ENCODE peak calls at places on chromosomes 6 and 20, in seven cellular contexts. One of them, this sample, is unnamed.
A peak's percentile ranks its signal among the peaks of the same experiment; 100 is the strongest.

GRCh38 chr6:90295854-90296345 is 743 bp downstream of the BACH2 start:
- DNase-seq in amniotic epithelial cell: peak; percentile 68
- DNase-seq in DMS79 treated with DMSO at 0.1 percent for 48 hours: peak; percentile 44
- DNase-seq in NCI-H1417 treated with DMSO at 0.1 percent for 48 hours: no peak
- DNase-seq in stimulated activated CD4-positive, alpha-beta T cell treated with anti-CD3 and anti-CD28 coated beads, TNF-alpha, amount 100 ng/mL, for 1 hour: peak; percentile 36
- DNase-seq in fibroblast of the conjunctiva: peak; percentile 39
- DNase-seq in Kasumi-1: peak; percentile 22
- DNase-seq in this sample: peak; percentile 42

GRCh38 chr6:44462797-44463770 is 75.6 kb downstream of the CDC5L start:
- DNase-seq in amniotic epithelial cell: no peak
- DNase-seq in DMS79 treated with DMSO at 0.1 percent for 48 hours: no peak
- DNase-seq in NCI-H1417 treated with DMSO at 0.1 percent for 48 hours: no peak
- DNase-seq in stimulated activated CD4-positive, alpha-beta T cell treated with anti-CD3 and anti-CD28 coated beads, TNF-alpha, amount 100 ng/mL, for 1 hour: no peak
- DNase-seq in fibroblast of the conjunctiva: no peak
- DNase-seq in Kasumi-1: no peak
- DNase-seq in this sample: no peak

GRCh38 chr20:61569836-61570235 is 317.8 kb downstream of the CDH4 start:
- DNase-seq in amniotic epithelial cell: no peak
- DNase-seq in DMS79 treated with DMSO at 0.1 percent for 48 hours: peak; percentile 94
- DNase-seq in NCI-H1417 treated with DMSO at 0.1 percent for 48 hours: no peak
- DNase-seq in stimulated activated CD4-positive, alpha-beta T cell treated with anti-CD3 and anti-CD28 coated beads, TNF-alpha, amount 100 ng/mL, for 1 hour: no peak
- DNase-seq in fibroblast of the conjunctiva: no peak
- DNase-seq in Kasumi-1: no peak
- DNase-seq in this sample: no peak

GRCh38 chr6:130037207-130037811 is 18.9 kb downstream of the L3MBTL3 start:
- DNase-seq in amniotic epithelial cell: no peak
- DNase-seq in DMS79 treated with DMSO at 0.1 percent for 48 hours: no peak
- DNase-seq in NCI-H1417 treated with DMSO at 0.1 percent for 48 hours: no peak
- DNase-seq in stimulated activated CD4-positive, alpha-beta T cell treated with anti-CD3 and anti-CD28 coated beads, TNF-alpha, amount 100 ng/mL, for 1 hour: no peak
- DNase-seq in fibroblast of the conjunctiva: no peak
- DNase-seq in Kasumi-1: peak; percentile 52
- DNase-seq in this sample: no peak

GRCh38 chr6:38684904-38685303 is 18.0 kb downstream of the GLO1 start:
- DNase-seq in amniotic epithelial cell: no peak
- DNase-seq in DMS79 treated with DMSO at 0.1 percent for 48 hours: no peak
- DNase-seq in NCI-H1417 treated with DMSO at 0.1 percent for 48 hours: no peak
- DNase-seq in stimulated activated CD4-positive, alpha-beta T cell treated with anti-CD3 and anti-CD28 coated beads, TNF-alpha, amount 100 ng/mL, for 1 hour: no peak
- DNase-seq in fibroblast of the conjunctiva: no peak
- DNase-seq in Kasumi-1: no peak
- DNase-seq in this sample: no peak

GRCh38 chr6:134363323-134364039 is 45.6 kb upstream of the SGK1 start:
- DNase-seq in amniotic epithelial cell: peak; percentile 69
- DNase-seq in DMS79 treated with DMSO at 0.1 percent for 48 hours: no peak
- DNase-seq in NCI-H1417 treated with DMSO at 0.1 percent for 48 hours: no peak
- DNase-seq in stimulated activated CD4-positive, alpha-beta T cell treated with anti-CD3 and anti-CD28 coated beads, TNF-alpha, amount 100 ng/mL, for 1 hour: no peak
- DNase-seq in fibroblast of the conjunctiva: no peak
- DNase-seq in Kasumi-1: no peak
- DNase-seq in this sample: no peak

GRCh38 chr20:52060794-52061714 is 130.5 kb downstream of the ZFP64 start:
- DNase-seq in amniotic epithelial cell: peak; percentile 18
- DNase-seq in DMS79 treated with DMSO at 0.1 percent for 48 hours: peak; percentile 2
- DNase-seq in NCI-H1417 treated with DMSO at 0.1 percent for 48 hours: no peak
- DNase-seq in stimulated activated CD4-positive, alpha-beta T cell treated with anti-CD3 and anti-CD28 coated beads, TNF-alpha, amount 100 ng/mL, for 1 hour: no peak
- DNase-seq in fibroblast of the conjunctiva: peak; percentile 9
- DNase-seq in Kasumi-1: no peak
- DNase-seq in this sample: no peak

GRCh38 chr6:78810698-78811097 is 56.7 kb upstream of the IRAK1BP1 start:
- DNase-seq in amniotic epithelial cell: peak; percentile 7
- DNase-seq in DMS79 treated with DMSO at 0.1 percent for 48 hours: no peak
- DNase-seq in NCI-H1417 treated with DMSO at 0.1 percent for 48 hours: no peak
- DNase-seq in stimulated activated CD4-positive, alpha-beta T cell treated with anti-CD3 and anti-CD28 coated beads, TNF-alpha, amount 100 ng/mL, for 1 hour: no peak
- DNase-seq in fibroblast of the conjunctiva: peak; percentile 21
- DNase-seq in Kasumi-1: no peak
- DNase-seq in this sample: no peak

GRCh38 chr20:56689852-56690485 is 60.9 kb downstream of the TFAP2C start:
- DNase-seq in amniotic epithelial cell: no peak
- DNase-seq in DMS79 treated with DMSO at 0.1 percent for 48 hours: no peak
- DNase-seq in NCI-H1417 treated with DMSO at 0.1 percent for 48 hours: no peak
- DNase-seq in stimulated activated CD4-positive, alpha-beta T cell treated with anti-CD3 and anti-CD28 coated beads, TNF-alpha, amount 100 ng/mL, for 1 hour: no peak
- DNase-seq in fibroblast of the conjunctiva: no peak
- DNase-seq in Kasumi-1: no peak
- DNase-seq in this sample: no peak

GRCh38 chr6:30463651-30464618 is 25.4 kb upstream of the HLA-E start:
- DNase-seq in amniotic epithelial cell: peak; percentile 35
- DNase-seq in DMS79 treated with DMSO at 0.1 percent for 48 hours: no peak
- DNase-seq in NCI-H1417 treated with DMSO at 0.1 percent for 48 hours: no peak
- DNase-seq in stimulated activated CD4-positive, alpha-beta T cell treated with anti-CD3 and anti-CD28 coated beads, TNF-alpha, amount 100 ng/mL, for 1 hour: no peak
- DNase-seq in fibroblast of the conjunctiva: no peak
- DNase-seq in Kasumi-1: peak; percentile 25
- DNase-seq in this sample: peak; percentile 72

GRCh38 chr20:48850681-48851299 is 23.0 kb upstream of the PREX1 start:
- DNase-seq in amniotic epithelial cell: no peak
- DNase-seq in DMS79 treated with DMSO at 0.1 percent for 48 hours: peak; percentile 72
- DNase-seq in NCI-H1417 treated with DMSO at 0.1 percent for 48 hours: peak; percentile 34
- DNase-seq in stimulated activated CD4-positive, alpha-beta T cell treated with anti-CD3 and anti-CD28 coated beads, TNF-alpha, amount 100 ng/mL, for 1 hour: no peak
- DNase-seq in fibroblast of the conjunctiva: no peak
- DNase-seq in Kasumi-1: no peak
- DNase-seq in this sample: no peak

GRCh38 chr6:1028744-1029143 is 283.2 kb upstream of the FOXQ1 start:
- DNase-seq in amniotic epithelial cell: no peak
- DNase-seq in DMS79 treated with DMSO at 0.1 percent for 48 hours: no peak
- DNase-seq in NCI-H1417 treated with DMSO at 0.1 percent for 48 hours: no peak
- DNase-seq in stimulated activated CD4-positive, alpha-beta T cell treated with anti-CD3 and anti-CD28 coated beads, TNF-alpha, amount 100 ng/mL, for 1 hour: no peak
- DNase-seq in fibroblast of the conjunctiva: no peak
- DNase-seq in Kasumi-1: no peak
- DNase-seq in this sample: no peak

GRCh38 chr20:5149892-5150225 is 23.1 kb downstream of the CDS2 start:
- DNase-seq in amniotic epithelial cell: no peak
- DNase-seq in DMS79 treated with DMSO at 0.1 percent for 48 hours: no peak
- DNase-seq in NCI-H1417 treated with DMSO at 0.1 percent for 48 hours: no peak
- DNase-seq in stimulated activated CD4-positive, alpha-beta T cell treated with anti-CD3 and anti-CD28 coated beads, TNF-alpha, amount 100 ng/mL, for 1 hour: no peak
- DNase-seq in fibroblast of the conjunctiva: no peak
- DNase-seq in Kasumi-1: no peak
- DNase-seq in this sample: no peak

GRCh38 chr6:45377041-45377554 is 636 bp downstream of the SUPT3H start:
- DNase-seq in amniotic epithelial cell: no peak
- DNase-seq in DMS79 treated with DMSO at 0.1 percent for 48 hours: peak; percentile 68
- DNase-seq in NCI-H1417 treated with DMSO at 0.1 percent for 48 hours: peak; percentile 28
- DNase-seq in stimulated activated CD4-positive, alpha-beta T cell treated with anti-CD3 and anti-CD28 coated beads, TNF-alpha, amount 100 ng/mL, for 1 hour: peak; percentile 42
- DNase-seq in fibroblast of the conjunctiva: no peak
- DNase-seq in Kasumi-1: peak; percentile 48
- DNase-seq in this sample: no peak

GRCh38 chr6:161353208-161353613 is 79.3 kb upstream of the AGPAT4 start:
- DNase-seq in amniotic epithelial cell: peak; percentile 40
- DNase-seq in DMS79 treated with DMSO at 0.1 percent for 48 hours: no peak
- DNase-seq in NCI-H1417 treated with DMSO at 0.1 percent for 48 hours: peak; percentile 19
- DNase-seq in stimulated activated CD4-positive, alpha-beta T cell treated with anti-CD3 and anti-CD28 coated beads, TNF-alpha, amount 100 ng/mL, for 1 hour: no peak
- DNase-seq in fibroblast of the conjunctiva: no peak
- DNase-seq in Kasumi-1: no peak
- DNase-seq in this sample: no peak

GRCh38 chr6:152348116-152348515 is 289.0 kb downstream of the SYNE1 start:
- DNase-seq in amniotic epithelial cell: peak; percentile 41
- DNase-seq in DMS79 treated with DMSO at 0.1 percent for 48 hours: no peak
- DNase-seq in NCI-H1417 treated with DMSO at 0.1 percent for 48 hours: no peak
- DNase-seq in stimulated activated CD4-positive, alpha-beta T cell treated with anti-CD3 and anti-CD28 coated beads, TNF-alpha, amount 100 ng/mL, for 1 hour: no peak
- DNase-seq in fibroblast of the conjunctiva: no peak
- DNase-seq in Kasumi-1: no peak
- DNase-seq in this sample: no peak

GRCh38 chr6:111481836-111482235 is 1.2 kb downstream of the REV3L start:
- DNase-seq in amniotic epithelial cell: peak; percentile 36
- DNase-seq in DMS79 treated with DMSO at 0.1 percent for 48 hours: peak; percentile 51
- DNase-seq in NCI-H1417 treated with DMSO at 0.1 percent for 48 hours: no peak
- DNase-seq in stimulated activated CD4-positive, alpha-beta T cell treated with anti-CD3 and anti-CD28 coated beads, TNF-alpha, amount 100 ng/mL, for 1 hour: no peak
- DNase-seq in fibroblast of the conjunctiva: no peak
- DNase-seq in Kasumi-1: no peak
- DNase-seq in this sample: no peak

GRCh38 chr6:111950661-111951426 is 77.6 kb upstream of the FYN start:
- DNase-seq in amniotic epithelial cell: no peak
- DNase-seq in DMS79 treated with DMSO at 0.1 percent for 48 hours: peak; percentile 67
- DNase-seq in NCI-H1417 treated with DMSO at 0.1 percent for 48 hours: peak; percentile 52
- DNase-seq in stimulated activated CD4-positive, alpha-beta T cell treated with anti-CD3 and anti-CD28 coated beads, TNF-alpha, amount 100 ng/mL, for 1 hour: no peak
- DNase-seq in fibroblast of the conjunctiva: peak; percentile 38
- DNase-seq in Kasumi-1: no peak
- DNase-seq in this sample: no peak

GRCh38 chr6:129744201-129744879 is 34.4 kb upstream of the ARHGAP18 start:
- DNase-seq in amniotic epithelial cell: peak; percentile 82
- DNase-seq in DMS79 treated with DMSO at 0.1 percent for 48 hours: no peak
- DNase-seq in NCI-H1417 treated with DMSO at 0.1 percent for 48 hours: no peak
- DNase-seq in stimulated activated CD4-positive, alpha-beta T cell treated with anti-CD3 and anti-CD28 coated beads, TNF-alpha, amount 100 ng/mL, for 1 hour: no peak
- DNase-seq in fibroblast of the conjunctiva: peak; percentile 80
- DNase-seq in Kasumi-1: no peak
- DNase-seq in this sample: no peak